ENCODE peak calls at places on chromosomes 5 and 9, in four cellular contexts. K is Right ventricle myocardium superior, V is T-helper 1 cell, U is cerebellum. Z is an unnamed sample.

GRCh38 chr5:5146530-5147160 is 6.5 kb downstream of the ADAMTS16 start:
- DNase-seq in K (no peak), V (no peak), U (no peak), Z (no peak)

GRCh38 chr5:32711693-32712462 is 757 bp downstream of the NPR3 start:
- DNase-seq in K (peak), V (no peak), U (no peak), Z (peak)

GRCh38 chr5:140690376-140690932 is 716 bp downstream of the HARS1 start:
- DNase-seq in K (no peak), V (no peak), U (no peak), Z (no peak)

GRCh38 chr5:88683506-88684135 is 199.4 kb downstream of the MEF2C start:
- DNase-seq in K (no peak), V (no peak), U (peak), Z (no peak)

GRCh38 chr5:67318746-67319145 is 122.1 kb upstream of the CD180 start:
- DNase-seq in K (no peak), V (no peak), U (no peak), Z (no peak)

GRCh38 chr5:74894351-74894750 is 28.2 kb upstream of the FAM169A start:
- DNase-seq in K (no peak), V (no peak), U (no peak), Z (no peak)

GRCh38 chr9:111965566-111966019 is 69.0 kb downstream of the UGCG start:
- DNase-seq in K (no peak), V (no peak), U (no peak), Z (no peak)

GRCh38 chr9:96327694-96328352 is 25.8 kb upstream of the HSD17B3 start:
- DNase-seq in K (no peak), V (peak), U (peak), Z (no peak)

GRCh38 chr9:76891874-76892273 is 14.0 kb downstream of the PRUNE2 start:
- DNase-seq in K (no peak), V (no peak), U (no peak), Z (no peak)

GRCh38 chr5:109410389-109411174 is 808 bp upstream of the PJA2 start:
- DNase-seq in K (peak), V (peak), U (peak), Z (peak)

GRCh38 chr5:80565330-80565729 is 4.8 kb downstream of the ANKRD34B start:
- DNase-seq in K (no peak), V (no peak), U (no peak), Z (no peak)

GRCh38 chr5:1380011-1380817 is 35.3 kb upstream of the CLPTM1L start:
- DNase-seq in K (peak), V (peak), U (no peak), Z (peak)

GRCh38 chr9:136975624-136976023 is 1.7 kb upstream of the PTGDS start:
- DNase-seq in K (peak), V (no peak), U (peak), Z (peak)

GRCh38 chr5:136133416-136134383 is 1.1 kb downstream of the SMAD5 start:
- DNase-seq in K (peak), V (no peak), U (peak), Z (peak)

GRCh38 chr5:21154526-21154925 is 1166.5 kb upstream of the CDH18 start:
- DNase-seq in K (no peak), V (no peak), U (no peak), Z (no peak)

GRCh38 chr9:110977259-110977709 is 61.0 kb downstream of the LPAR1 start:
- DNase-seq in K (no peak), V (no peak), U (no peak), Z (no peak)

GRCh38 chr5:172910828-172911627 is 48.2 kb upstream of the RPL26L1 start:
- DNase-seq in K (peak), V (no peak), U (no peak), Z (peak)

GRCh38 chr9:133855802-133856592 is 117.8 kb upstream of the SARDH start:
- DNase-seq in K (no peak), V (no peak), U (no peak), Z (peak)

GRCh38 chr9:135078361-135078821 is 9.1 kb upstream of the OLFM1 start:
- DNase-seq in K (no peak), V (no peak), U (no peak), Z (no peak)

GRCh38 chr5:162888268-162888667 is 549.1 kb upstream of the CCNG1 start:
- DNase-seq in K (no peak), V (no peak), U (no peak), Z (no peak)

GRCh38 chr5:131595088-131596033 is 39.7 kb downstream of the RAPGEF6 start:
- DNase-seq in K (no peak), V (no peak), U (no peak), Z (no peak)

GRCh38 chr5:33410221-33410620 is 30.5 kb upstream of the TARS1 start:
- DNase-seq in K (no peak), V (no peak), U (no peak), Z (no peak)

GRCh38 chr9:15333376-15333881 is 26.4 kb upstream of the TTC39B start:
- DNase-seq in K (no peak), V (no peak), U (no peak), Z (no peak)

GRCh38 chr5:134114886-134115805 is 665 bp downstream of the TCF7 start:
- DNase-seq in K (no peak), V (peak), U (no peak), Z (peak)

GRCh38 chr5:125891326-125891725 is 531.9 kb upstream of the GRAMD2B start:
- DNase-seq in K (no peak), V (no peak), U (no peak), Z (no peak)

GRCh38 chr5:39205550-39205949 is 13.8 kb downstream of the FYB1 start:
- DNase-seq in K (no peak), V (no peak), U (no peak), Z (no peak)

GRCh38 chr9:91727316-91727861 is 222.6 kb downstream of the ROR2 start:
- DNase-seq in K (no peak), V (peak), U (peak), Z (no peak)

GRCh38 chr5:28770307-28770706 is 1731.9 kb upstream of the CDH9 start:
- DNase-seq in K (no peak), V (no peak), U (no peak), Z (no peak)

GRCh38 chr5:104977530-104977929 is 1414.9 kb upstream of the NUDT12 start:
- DNase-seq in K (no peak), V (no peak), U (no peak), Z (no peak)

GRCh38 chr9:133119039-133119438 is 2.0 kb downstream of the RALGDS start:
- DNase-seq in K (peak), V (no peak), U (peak), Z (peak)

GRCh38 chr9:35673998-35674361 is 252 bp downstream of the CA9 start:
- DNase-seq in K (no peak), V (no peak), U (no peak), Z (no peak)

GRCh38 chr5:174531782-174532191 is 192.6 kb upstream of the MSX2 start:
- DNase-seq in K (no peak), V (no peak), U (no peak), Z (no peak)

GRCh38 chr9:86846679-86847078 is 100.6 kb downstream of the GAS1 start:
- DNase-seq in K (no peak), V (no peak), U (no peak), Z (no peak)

Z was measured in left cardiac atrium.